ENCODE peak calls at places on chromosomes 11 and 22, in eight cellular contexts. R is sigmoid colon, Q is suprapubic skin, O is stomach, Z is transverse colon, T is A549, D is HepG2, X is ovary. E is an unnamed sample.

GRCh38 chr22:48152916-48153315 is 1390.5 kb downstream of the TBC1D22A start:
- DNase-seq in O (no peak), Z (no peak), T (no peak), X (no peak), R (no peak), Q (no peak), D (no peak), E (peak; percentile 59)

GRCh38 chr11:27882066-27882697 is 181.9 kb upstream of the BDNF start:
- DNase-seq in Z (no peak), X (no peak), O (no peak), T (peak; percentile 27), Q (no peak), D (no peak), R (no peak), E (no peak)

GRCh38 chr11:12085371-12086251 is 24.8 kb upstream of the MICAL2 start:
- DNase-seq in X (no peak), O (no peak), D (peak; percentile 77), Z (no peak), Q (peak; percentile 52), R (no peak), T (peak; percentile 75), E (no peak)

GRCh38 chr11:89660234-89660633 is 49.9 kb upstream of the TRIM77 start:
- DNase-seq in D (peak; percentile 7), T (no peak), Z (no peak), R (no peak), X (no peak), O (no peak), Q (no peak), E (no peak)

GRCh38 chr11:45880772-45881570 is 4.5 kb upstream of the MAPK8IP1 start:
- DNase-seq in T (no peak), Q (no peak), Z (no peak), X (no peak), D (no peak), O (no peak), R (peak; percentile 83), E (no peak)

GRCh38 chr11:8709777-8710176 is 27.2 kb downstream of the RPL27A start:
- DNase-seq in O (no peak), Z (no peak), D (no peak), X (no peak), T (no peak), R (no peak), Q (no peak), E (no peak)

GRCh38 chr22:44975444-44976262 is 34.2 kb downstream of the PHF21B start:
- DNase-seq in R (peak; percentile 70), D (peak; percentile 66), X (peak; percentile 73), T (peak; percentile 74), O (peak; percentile 76), Z (peak; percentile 77), Q (no peak), E (peak; percentile 77)

GRCh38 chr22:36156515-36157419 is 3.8 kb downstream of the APOL3 start:
- DNase-seq in T (no peak), D (peak; percentile 41), R (peak; percentile 96), O (peak; percentile 68), X (peak; percentile 93), Q (peak; percentile 91), Z (peak; percentile 76), E (peak; percentile 67)

GRCh38 chr11:123562166-123562565 is 92.3 kb downstream of the SCN3B start:
- DNase-seq in Q (no peak), D (no peak), Z (no peak), R (no peak), T (no peak), O (peak; percentile 67), X (peak; percentile 52), E (no peak)

GRCh38 chr11:69985654-69986420 is 92.3 kb upstream of the ANO1 start:
- DNase-seq in X (no peak), O (no peak), Z (no peak), T (no peak), R (no peak), D (no peak), Q (no peak), E (no peak)

GRCh38 chr11:42407379-42407778 is 904.4 kb upstream of the API5 start:
- DNase-seq in Z (no peak), D (no peak), Q (peak; percentile 55), O (peak; percentile 28), T (no peak), X (no peak), R (no peak), E (no peak)

GRCh38 chr11:121965330-121965729 is 150.7 kb downstream of the BLID start:
- DNase-seq in R (no peak), D (no peak), O (no peak), X (peak; percentile 23), T (peak; percentile 4), Z (no peak), Q (no peak), E (no peak)

GRCh38 chr11:73288873-73289707 is 17.0 kb downstream of the P2RY6 start:
- DNase-seq in D (peak; percentile 64), R (peak; percentile 85), Q (no peak), O (peak; percentile 65), X (peak; percentile 77), T (peak; percentile 86), Z (peak; percentile 77), E (peak; percentile 85)

GRCh38 chr11:91926967-91927366 is 297.7 kb upstream of the FAT3 start:
- DNase-seq in Z (peak; percentile 40), O (no peak), R (peak; percentile 90), X (no peak), Q (no peak), D (no peak), T (no peak), E (no peak)

GRCh38 chr11:72702842-72703241 is 28.6 kb upstream of the PDE2A start:
- DNase-seq in Z (no peak), D (no peak), X (no peak), O (no peak), R (no peak), T (no peak), Q (no peak), E (no peak)

GRCh38 chr11:62130498-62131464 is 7.0 kb downstream of the INCENP start:
- DNase-seq in O (peak; percentile 19), Q (peak; percentile 46), Z (no peak), X (no peak), D (no peak), T (no peak), R (peak; percentile 25), E (no peak)

GRCh38 chr22:31102441-31103081 is 4.8 kb downstream of the SELENOM start:
- DNase-seq in O (peak; percentile 69), Z (peak; percentile 79), T (peak; percentile 57), D (peak; percentile 84), R (peak; percentile 99), X (peak; percentile 90), Q (peak; percentile 94), E (peak; percentile 55)

DNA sequence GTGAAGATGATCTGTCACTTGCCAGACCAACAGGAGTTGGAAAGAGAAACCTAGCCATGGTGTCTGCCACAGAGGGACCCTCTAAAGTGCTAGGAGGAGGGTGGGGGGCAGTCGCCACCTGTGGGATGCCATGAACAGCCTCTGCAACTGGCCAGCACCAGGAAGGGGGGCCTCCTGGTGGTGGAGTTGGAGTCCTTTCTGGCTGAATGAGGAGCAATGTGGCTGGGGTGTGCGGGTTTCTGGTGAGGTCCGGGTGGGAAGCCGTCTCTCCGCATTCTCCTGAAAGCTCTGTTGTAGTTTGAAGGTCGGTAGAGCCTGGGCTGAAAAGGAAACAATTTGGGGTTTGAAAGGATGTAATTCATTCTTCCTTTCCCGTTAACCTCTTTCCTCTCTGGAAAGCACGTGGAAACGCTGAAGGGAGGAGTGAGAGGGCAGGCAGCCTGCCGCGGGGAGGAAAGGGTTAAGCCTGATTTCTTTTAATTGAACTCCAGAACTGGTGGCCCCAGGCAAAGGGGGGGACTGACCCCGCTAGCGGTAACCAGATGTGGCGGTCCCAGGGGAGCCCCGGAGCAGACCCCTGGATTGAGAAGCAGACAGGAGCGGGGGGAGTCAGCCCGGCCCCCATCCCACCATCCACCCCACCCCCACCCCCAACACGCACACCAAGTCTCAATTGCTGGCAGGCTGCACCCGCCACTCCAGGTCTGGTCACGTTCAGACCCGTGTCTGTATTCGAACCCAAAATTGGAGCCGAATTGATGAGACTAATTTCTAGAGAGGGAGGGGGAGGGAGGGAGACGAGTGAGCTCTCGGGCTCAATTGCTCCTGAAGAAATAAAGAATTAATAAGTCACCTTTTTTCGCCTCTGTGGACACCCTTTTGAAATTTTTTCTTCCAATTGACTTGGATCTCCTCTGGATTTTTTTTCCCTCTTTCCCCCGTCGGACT is 1.8 kb upstream of the FLI1 start:
- DNase-seq in X (no peak), Q (peak; percentile 68), T (no peak), O (no peak), R (no peak), Z (no peak), D (no peak), E (no peak)
- H3K4me3 ChIP-seq in X (peak overlapping the region; percentile 30), Q (peak overlapping the region; percentile 54), T (peak overlapping the region; percentile 49), O (peak overlapping the region; percentile 66), R (peak overlapping the region; percentile 39), Z (peak overlapping the region; percentile 53), D (no peak overlapping the region), E (peak overlapping the region; percentile 37)

DNA sequence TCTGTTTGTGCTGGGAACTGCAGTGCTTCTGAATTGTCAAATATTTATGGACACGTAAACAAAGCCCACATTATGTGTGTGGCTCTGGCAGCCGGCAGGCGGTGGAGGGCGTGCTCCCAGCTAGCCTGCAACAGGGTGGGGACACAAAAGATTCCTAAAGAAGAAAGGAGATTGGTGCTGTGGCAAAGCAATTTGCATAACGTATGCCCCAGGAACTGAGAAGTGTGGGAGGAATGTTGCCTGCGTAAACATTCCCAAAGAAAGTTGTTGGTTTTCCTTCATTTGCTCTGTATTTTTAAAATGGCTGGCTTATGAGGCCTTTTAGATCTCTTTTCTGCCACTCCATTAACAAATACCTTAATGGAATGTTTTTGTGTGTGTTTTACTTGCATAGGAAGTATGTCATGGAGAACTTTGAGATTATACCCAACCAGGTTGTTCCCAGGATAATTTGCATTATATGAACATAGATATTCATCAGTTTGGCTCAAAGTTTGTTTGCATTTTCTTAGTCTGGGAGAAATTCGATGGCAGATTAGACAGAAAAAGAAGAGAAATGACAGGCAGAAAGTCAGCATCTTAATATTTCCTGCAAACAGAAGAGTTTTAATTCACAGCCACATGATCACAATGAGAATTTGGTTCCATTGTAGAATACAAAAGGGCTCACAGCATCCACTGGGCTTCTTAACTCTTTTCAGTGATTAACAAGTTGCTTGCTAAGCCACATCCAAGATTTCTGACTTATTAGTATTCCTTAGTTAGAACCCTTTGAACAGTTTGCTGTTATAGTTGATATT is 41.8 kb upstream of the DLAT start:
- DNase-seq in D (peak; percentile 91), Q (no peak), X (no peak), R (no peak), Z (peak; percentile 79), T (peak; percentile 6), O (peak; percentile 71), E (peak; percentile 68)
- TF ChIP-seq EP300 in D (peak; percentile 22), Q (no peak), X (no peak), R (no peak), Z (no peak), T (no peak), O (no peak), E (no peak)

GRCh38 chr11:35364101-35364780 is 55.1 kb downstream of the SLC1A2 start:
- DNase-seq in D (no peak), X (peak; percentile 39), O (peak; percentile 69), T (peak; percentile 74), R (peak; percentile 94), Z (peak; percentile 35), Q (peak; percentile 88), E (no peak)
- H3K4me3 ChIP-seq in D (no peak overlapping the region), X (no peak overlapping the region), O (no peak overlapping the region), T (no peak overlapping the region), R (no peak overlapping the region), Z (no peak overlapping the region), Q (no peak overlapping the region), E (no peak overlapping the region)

DNA sequence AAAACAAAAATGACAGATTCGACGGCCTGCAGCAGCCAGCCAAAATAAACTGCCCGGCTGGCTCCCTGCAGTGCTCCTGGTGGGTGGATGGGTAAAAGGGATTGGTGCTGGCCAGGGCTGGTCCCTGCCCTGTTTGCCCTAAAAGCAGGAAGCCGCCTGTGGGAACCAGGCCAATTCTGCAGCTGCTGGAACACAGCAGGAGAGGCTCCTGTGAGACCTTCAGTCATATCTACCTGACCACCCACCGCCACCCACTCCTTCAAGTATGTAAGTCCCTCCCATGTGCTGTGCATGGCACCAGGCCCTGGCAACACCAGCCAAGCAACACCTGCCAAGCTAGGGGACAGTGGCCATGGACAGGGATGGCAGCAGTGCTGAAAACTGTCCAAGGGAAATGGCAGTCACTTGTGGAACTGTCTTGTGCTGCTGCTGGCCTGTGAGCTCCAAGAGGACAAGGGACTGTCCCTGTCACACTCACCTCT is 48.7 kb upstream of the ARFGAP3 start:
- DNase-seq in R (no peak), O (peak; percentile 87), T (no peak), Z (peak; percentile 41), Q (no peak), X (peak; percentile 35), D (no peak), E (peak; percentile 53)
- TF ChIP-seq EP300 in R (no peak), O (no peak), T (no peak), Z (no peak), Q (no peak), X (no peak), D (no peak), E (no peak)

E was measured in upper lobe of left lung.